ENCODE peak calls at places on chromosomes 2 and 18, in nine cellular contexts. G is right lobe of liver, V is IMR-90, Y is fibroblast of lung, X is tibial nerve, O is K562, E is tibial artery, W is left lung, I is MM.1S. K is an unnamed sample. For H3K27me3, the result is how much of the 10 kb centered on the place peaks cover.

GRCh38 chr2:235729182-235729929 is 235.5 kb downstream of the AGAP1 start:
- DNase-seq in W (no peak), V (no peak), Y (no peak), G (no peak), I (no peak), O (no peak), X (no peak), E (no peak), K (no peak)

GRCh38 chr2:65220432-65221131 is 7.0 kb upstream of the ACTR2 start:
- DNase-seq in Y (peak), W (no peak), E (no peak), G (no peak), I (no peak), V (peak), X (no peak), O (no peak), K (no peak)

GRCh38 chr2:8867363-8867762 is 29.9 kb upstream of the KIDINS220 start:
- DNase-seq in G (no peak), I (no peak), X (no peak), O (no peak), E (no peak), W (no peak), Y (no peak), V (no peak), K (no peak)

GRCh38 chr2:181752301-181752700 is 72.0 kb upstream of the NEUROD1 start:
- DNase-seq in V (peak), O (no peak), I (no peak), Y (no peak), G (no peak), X (no peak), E (no peak), W (no peak), K (no peak)

GRCh38 chr2:144362401-144362800 is 157.5 kb downstream of the ZEB2 start:
- DNase-seq in E (no peak), G (no peak), X (no peak), W (no peak), I (no peak), O (no peak), V (peak), Y (no peak), K (no peak)

GRCh38 chr2:147438897-147439296 is 405.9 kb upstream of the ACVR2A start:
- DNase-seq in X (no peak), E (no peak), Y (no peak), I (no peak), W (no peak), V (no peak), G (no peak), O (no peak), K (no peak)

GRCh38 chr18:36031903-36032302 is 35.5 kb downstream of the RPRD1A start:
- DNase-seq in O (no peak), I (no peak), W (no peak), X (no peak), V (no peak), E (no peak), G (no peak), Y (no peak), K (no peak)

GRCh38 chr2:99150691-99151090 is 4.1 kb downstream of the TSGA10 start:
- DNase-seq in I (no peak), E (no peak), G (no peak), O (no peak), W (no peak), V (peak), Y (peak), X (no peak), K (no peak)

GRCh38 chr2:10000541-10000940 is 42.8 kb upstream of the KLF11 start:
- DNase-seq in X (no peak), Y (no peak), I (no peak), O (no peak), W (no peak), G (no peak), V (no peak), E (peak), K (no peak)

GRCh38 chr2:60053791-60054190 is 499.7 kb downstream of the BCL11A start:
- DNase-seq in O (no peak), G (no peak), X (no peak), I (no peak), Y (no peak), V (no peak), E (no peak), W (no peak), K (no peak)

GRCh38 chr2:173652311-173652710 is 297.6 kb downstream of the CDCA7 start:
- DNase-seq in O (no peak), W (no peak), V (peak), Y (peak), X (no peak), I (no peak), G (no peak), E (no peak), K (no peak)

GRCh38 chr2:2788076-2788475 is 457.0 kb upstream of the MYT1L start:
- DNase-seq in X (no peak), W (no peak), Y (no peak), O (no peak), I (no peak), G (no peak), E (no peak), V (no peak), K (peak)

GRCh38 chr2:160825433-160825832 is 331.8 kb upstream of the RBMS1 start:
- DNase-seq in E (no peak), G (no peak), X (no peak), O (no peak), I (no peak), Y (no peak), W (no peak), V (no peak), K (no peak)

GRCh38 chr2:57726294-57726693 is 320.3 kb upstream of the VRK2 start:
- DNase-seq in V (no peak), E (no peak), Y (no peak), I (no peak), W (no peak), X (no peak), G (no peak), O (no peak), K (no peak)

GRCh38 chr2:196592331-196592911 is 47.1 kb upstream of the CCDC150 start:
- DNase-seq in W (peak), O (no peak), V (peak), E (no peak), G (peak), Y (peak), X (no peak), I (no peak), K (peak)

GRCh38 chr2:100752628-100753333 is 67.2 kb upstream of the NPAS2 start:
- DNase-seq in G (no peak), E (no peak), Y (peak), X (no peak), I (no peak), V (peak), W (no peak), O (no peak), K (no peak)

GRCh38 chr2:152071077-152071476 is 27.8 kb downstream of the CACNB4 start:
- DNase-seq in W (no peak), E (no peak), O (no peak), I (no peak), Y (no peak), V (no peak), X (no peak), G (no peak), K (no peak)

DNA sequence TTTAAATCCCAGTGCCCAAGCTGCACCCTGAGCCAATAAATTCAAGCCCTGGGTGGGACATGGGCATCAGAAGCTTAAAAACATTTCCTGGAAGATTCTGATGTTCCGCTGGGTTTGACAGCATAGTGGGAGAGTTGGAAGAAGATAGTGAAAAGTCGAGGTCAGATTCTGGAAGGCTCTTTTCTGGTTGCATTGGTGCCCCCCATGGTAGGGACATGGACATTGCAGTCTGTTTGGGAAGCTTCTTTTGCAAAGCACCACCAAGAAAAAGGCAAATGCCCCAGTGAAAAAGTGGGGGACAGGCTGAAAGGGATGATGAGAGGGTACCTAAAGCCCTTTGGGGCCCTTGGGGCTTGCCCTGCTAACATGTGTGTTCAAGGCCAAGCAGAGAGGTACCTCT is 21.0 kb downstream of the MERTK start:
- DNase-seq in E (no peak), I (no peak), W (no peak), G (no peak), O (peak), Y (no peak), V (no peak), X (no peak), K (no peak)
- H3K27me3 ChIP-seq in E (under half), I (under half), W (under half), G (under half), O (under half), Y (under half), V (under half), X (under half), K (under half)

DNA sequence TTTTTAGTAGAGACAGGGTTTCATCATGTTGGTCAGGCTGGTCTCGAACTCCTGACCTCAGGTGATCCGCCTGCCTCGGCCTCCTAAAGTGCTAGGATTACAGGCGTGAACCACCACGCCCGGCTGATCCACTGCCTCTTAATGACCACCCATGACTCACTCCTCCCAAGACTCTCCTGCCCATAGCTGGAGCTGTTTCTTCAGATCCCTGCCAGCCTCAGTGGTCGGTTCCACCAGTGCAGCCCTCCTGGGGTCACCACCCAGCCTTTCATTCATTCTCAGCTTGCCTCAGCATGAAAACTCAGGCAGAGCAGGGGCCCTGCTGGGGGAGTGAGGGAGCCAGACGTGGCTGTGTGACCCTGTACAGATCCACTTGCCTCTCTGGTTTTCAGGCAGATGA is 12.5 kb downstream of the KCNIP3 start:
- DNase-seq in Y (no peak), V (no peak), X (no peak), E (no peak), G (no peak), O (no peak), I (no peak), W (no peak), K (no peak)
- H3K27me3 ChIP-seq in Y (under half), V (under half), X (under half), E (under half), G (under half), O (half or more), I (under half), W (under half), K (under half)

GRCh38 chr2:231015462-231015861 is 19.5 kb downstream of the SPATA3 start:
- DNase-seq in I (no peak), Y (no peak), G (no peak), E (no peak), O (no peak), V (no peak), W (no peak), X (no peak), K (peak)
- H3K27me3 ChIP-seq in I (under half), Y (under half), G (under half), E (under half), O (under half), V (under half), W (under half), X (under half), K (under half)

GRCh38 chr2:172108587-172108930 is 5.9 kb upstream of the DLX2 start:
- DNase-seq in X (no peak), O (no peak), V (no peak), E (no peak), W (no peak), G (no peak), I (no peak), Y (no peak), K (no peak)
- H3K27me3 ChIP-seq in X (half or more), O (under half), V (under half), E (under half), W (half or more), G (under half), I (under half), Y (under half), K (under half)

GRCh38 chr2:222426836-222427130 is 2.4 kb downstream of the SGPP2 start:
- DNase-seq in X (no peak), I (no peak), Y (no peak), E (no peak), V (no peak), W (no peak), O (no peak), G (no peak), K (no peak)

GRCh38 chr2:222423186-222423585 is 1.2 kb upstream of the SGPP2 start:
- DNase-seq in W (no peak), E (no peak), G (no peak), Y (no peak), O (no peak), X (no peak), V (no peak), I (no peak), K (no peak)

GRCh38 chr2:222423632-222424280 is 587 bp upstream of the SGPP2 start:
- DNase-seq in O (no peak), G (no peak), I (peak), E (no peak), Y (no peak), V (no peak), W (peak), X (no peak), K (no peak)

GRCh38 chr2:222424281-222424728 is at the start of gene SGPP2:
- DNase-seq in V (no peak), Y (no peak), X (no peak), G (peak), O (no peak), E (no peak), W (peak), I (peak), K (no peak)

GRCh38 chr2:222424729-222425671 is 657 bp downstream of the SGPP2 start:
- DNase-seq in X (no peak), Y (no peak), I (peak), G (peak), V (no peak), W (peak), O (no peak), E (no peak), K (no peak)
- H3K27me3 ChIP-seq in X (under half), Y (under half), I (under half), G (under half), V (under half), W (under half), O (under half), E (under half), K (half or more)

GRCh38 chr2:73705091-73705490 is 32.1 kb downstream of the TPRKB start:
- DNase-seq in G (no peak), X (no peak), E (no peak), Y (no peak), W (no peak), V (no peak), O (no peak), I (no peak), K (no peak)

GRCh38 chr2:73701968-73702665 is 35.0 kb downstream of the TPRKB start:
- DNase-seq in G (peak), O (no peak), X (no peak), Y (no peak), W (no peak), E (no peak), I (no peak), V (no peak), K (no peak)

GRCh38 chr2:73703675-73704074 is 33.5 kb downstream of the TPRKB start:
- DNase-seq in W (no peak), O (no peak), X (no peak), I (no peak), E (no peak), G (no peak), Y (no peak), V (no peak), K (no peak)

GRCh38 chr2:73708527-73708926 is 28.6 kb downstream of the TPRKB start:
- DNase-seq in O (no peak), G (no peak), W (no peak), I (no peak), X (no peak), Y (no peak), V (no peak), E (no peak), K (no peak)

GRCh38 chr2:73707058-73707457 is 30.1 kb downstream of the TPRKB start:
- DNase-seq in I (no peak), X (no peak), W (no peak), G (no peak), O (no peak), Y (no peak), V (no peak), E (no peak), K (no peak)
- H3K27me3 ChIP-seq in I (under half), X (under half), W (under half), G (under half), O (under half), Y (under half), V (under half), E (under half), K (under half)

GRCh38 chr18:13450289-13451207 is 232.0 kb downstream of the LDLRAD4 start:
- DNase-seq in Y (no peak), G (no peak), I (peak), X (no peak), E (no peak), V (no peak), W (no peak), O (no peak), K (no peak)

GRCh38 chr18:13447621-13448020 is 229.1 kb downstream of the LDLRAD4 start:
- DNase-seq in Y (peak), V (peak), O (no peak), G (no peak), I (no peak), E (peak), W (no peak), X (no peak), K (no peak)

GRCh38 chr18:13451208-13451530 is 232.6 kb downstream of the LDLRAD4 start:
- DNase-seq in G (no peak), V (no peak), X (no peak), E (no peak), I (no peak), Y (no peak), W (no peak), O (no peak), K (no peak)

GRCh38 chr18:13448028-13448795 is 229.7 kb downstream of the LDLRAD4 start:
- DNase-seq in X (no peak), E (no peak), O (no peak), V (no peak), I (no peak), Y (no peak), W (no peak), G (no peak), K (no peak)

DNA sequence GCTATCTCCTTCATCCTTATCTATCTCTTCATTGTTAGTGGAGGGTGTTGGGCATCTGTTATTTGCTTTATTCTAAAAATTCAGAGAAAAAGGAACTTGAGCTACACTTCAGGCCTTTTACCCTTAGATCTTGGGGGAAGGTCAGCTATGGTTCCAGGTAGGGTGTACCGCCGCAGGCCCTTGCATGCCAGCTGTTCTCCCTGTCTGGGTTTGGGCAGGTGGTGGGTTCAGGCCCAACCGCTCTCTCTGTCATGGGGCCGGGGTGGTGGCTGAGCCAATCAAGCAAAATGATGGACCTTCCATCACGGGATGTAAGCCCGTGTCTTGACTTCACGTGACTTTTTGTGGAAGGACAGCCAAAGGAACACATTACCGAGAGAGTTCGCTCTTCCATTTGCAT is 231.1 kb downstream of the LDLRAD4 start:
- DNase-seq in V (no peak), E (no peak), O (no peak), I (no peak), Y (no peak), G (no peak), W (no peak), X (no peak), K (no peak)
- H3K27me3 ChIP-seq in V (under half), E (under half), O (half or more), I (under half), Y (under half), G (under half), W (under half), X (under half), K (under half)

GRCh38 chr2:42045389-42045788 is 2.4 kb upstream of the PKDCC start:
- DNase-seq in V (no peak), Y (no peak), X (no peak), G (no peak), E (no peak), W (no peak), O (no peak), I (no peak), K (no peak)

GRCh38 chr2:42046819-42047487 is 868 bp upstream of the PKDCC start:
- DNase-seq in V (no peak), X (peak), G (no peak), W (no peak), E (no peak), I (no peak), Y (peak), O (peak), K (peak)

GRCh38 chr2:42044939-42045338 is 2.9 kb upstream of the PKDCC start:
- DNase-seq in V (no peak), Y (no peak), I (no peak), O (no peak), E (no peak), W (no peak), X (no peak), G (no peak), K (no peak)

GRCh38 chr2:42047488-42048317 is at the start of gene PKDCC:
- DNase-seq in W (peak), G (peak), Y (peak), I (peak), X (peak), E (peak), V (peak), O (peak), K (peak)

GRCh38 chr2:42045956-42046748 is 1.7 kb upstream of the PKDCC start:
- DNase-seq in I (no peak), G (no peak), W (no peak), E (no peak), Y (peak), O (no peak), V (no peak), X (no peak), K (no peak)
- H3K27me3 ChIP-seq in I (under half), G (under half), W (under half), E (under half), Y (under half), O (under half), V (under half), X (under half), K (under half)